ENCODE peak calls at places on chromosome 9, in five cellular contexts. O is M059J, G is GM23248, W is head of caudate nucleus, C is NCI-H748 treated with DMSO at 0.1 percent for 48 hours. U is an unnamed sample.

GRCh38 chr9:114405294-114406034 is 17.7 kb upstream of the AKNA start:
- DNase-seq in O (peak; percentile 82), G (peak; percentile 87), W (peak; percentile 86), C (peak; percentile 67), U (peak; percentile 73)

GRCh38 chr9:138042146-138042545 is 164.6 kb downstream of the CACNA1B start:
- DNase-seq in O (no peak), G (no peak), W (peak; percentile 44), C (no peak), U (no peak)

GRCh38 chr9:385818-386398 is 171.2 kb downstream of the DOCK8 start:
- DNase-seq in O (peak; percentile 73), G (peak; percentile 74), W (peak; percentile 59), C (peak; percentile 48), U (no peak)

GRCh38 chr9:98149422-98149821 is 30.4 kb upstream of the TRIM14 start:
- DNase-seq in O (no peak), G (no peak), W (no peak), C (no peak), U (no peak)

GRCh38 chr9:88218721-88219120 is 80.4 kb upstream of the SPATA31C2 start:
- DNase-seq in O (no peak), G (peak; percentile 39), W (no peak), C (no peak), U (no peak)

GRCh38 chr9:107036367-107036766 is 173.4 kb downstream of the ZNF462 start:
- DNase-seq in O (no peak), G (no peak), W (no peak), C (peak; percentile 9), U (no peak)

GRCh38 chr9:121450241-121450640 is 49.4 kb downstream of the GGTA1 start:
- DNase-seq in O (peak; percentile 24), G (no peak), W (no peak), C (peak; percentile 21), U (no peak)

GRCh38 chr9:128218518-128219389 is 15.6 kb downstream of the DNM1 start:
- DNase-seq in O (no peak), G (peak; percentile 65), W (peak; percentile 87), C (peak; percentile 96), U (peak; percentile 86)

GRCh38 chr9:92158097-92158601 is 42.9 kb upstream of the SPTLC1 start:
- DNase-seq in O (peak; percentile 50), G (no peak), W (no peak), C (no peak), U (no peak)

GRCh38 chr9:892123-892522 is 50.6 kb downstream of the DMRT1 start:
- DNase-seq in O (no peak), G (no peak), W (no peak), C (no peak), U (no peak)

GRCh38 chr9:135902655-135903357 is 4.5 kb downstream of the CAMSAP1 start:
- DNase-seq in O (no peak), G (no peak), W (no peak), C (no peak), U (no peak)

GRCh38 chr9:126702501-126703329 is 89.0 kb downstream of the LMX1B start:
- DNase-seq in O (no peak), G (peak; percentile 17), W (peak; percentile 57), C (peak; percentile 3), U (no peak)

GRCh38 chr9:34948438-34948837 is 9.6 kb upstream of the PHF24 start:
- DNase-seq in O (no peak), G (no peak), W (no peak), C (no peak), U (no peak)

GRCh38 chr9:132744881-132745761 is 74.9 kb downstream of the GTF3C4 start:
- DNase-seq in O (no peak), G (peak; percentile 25), W (peak; percentile 42), C (peak; percentile 57), U (no peak)

GRCh38 chr9:129358621-129359154 is 180.6 kb upstream of the IER5L start:
- DNase-seq in O (no peak), G (no peak), W (no peak), C (no peak), U (no peak)